ENCODE peak calls at places on chromosomes 13 and 19, in eight cellular contexts. B is NCI-H1092; D is stimulated activated CD4-positive, alpha-beta T cell treated with anti-CD3 and anti-CD28 coated beads, Interleukin-1b, Interleukin-23, amount 100 ng/mL, for 1 hour; H is A172; V is stimulated activated CD8-positive, alpha-beta memory T cell treated with anti-CD3 and anti-CD28 coated beads, Interleukin-12 subunit alpha, Interleukin-12 subunit beta, amount 100 ng/mL, for 4 hours; X is choroid plexus epithelial cell; O is activated T-cell treated with anti-CD3 and anti-CD28 coated beads for 4 hours; G is ecto neural progenitor cell. A is an unnamed sample.

GRCh38 chr19:18501832-18502231 is 20.0 kb downstream of the ELL start:
- DNase-seq in O (no peak), G (no peak), H (no peak), D (no peak), V (no peak), X (no peak), B (no peak), A (no peak)

GRCh38 chr19:33242911-33243310 is 17.3 kb upstream of the SLC7A10 start:
- DNase-seq in B (no peak), O (no peak), X (no peak), H (no peak), D (no peak), V (no peak), G (no peak), A (no peak)

GRCh38 chr19:38988632-38989031 is 13.1 kb upstream of the FBXO17 start:
- DNase-seq in O (no peak), X (no peak), D (no peak), V (no peak), H (no peak), B (no peak), G (no peak), A (no peak)

GRCh38 chr19:4669723-4670480 is at the start of gene MYDGF:
- DNase-seq in H (peak; percentile 74), X (peak; percentile 94), B (peak; percentile 87), G (peak; percentile 95), O (peak; percentile 88), V (peak; percentile 85), D (peak; percentile 90), A (peak; percentile 97)

GRCh38 chr13:38590796-38591507 is 95.9 kb upstream of the FREM2 start:
- DNase-seq in H (no peak), O (no peak), D (no peak), V (no peak), B (peak; percentile 90), G (no peak), X (no peak), A (no peak)

GRCh38 chr19:52716578-52716977 is 18.3 kb downstream of the ZNF611 start:
- DNase-seq in D (no peak), B (no peak), O (no peak), V (no peak), G (no peak), H (no peak), X (no peak), A (no peak)

GRCh38 chr19:31943305-31943704 is 402.1 kb upstream of the ZNF507 start:
- DNase-seq in H (no peak), V (no peak), G (peak; percentile 64), O (no peak), D (no peak), X (no peak), B (no peak), A (no peak)

GRCh38 chr19:52648336-52648990 is 10.3 kb upstream of the ZNF83 start:
- DNase-seq in V (no peak), H (peak; percentile 34), D (no peak), B (no peak), G (no peak), O (no peak), X (peak; percentile 70), A (peak; percentile 40)

GRCh38 chr19:2812414-2813234 is 7.0 kb upstream of the ZNF554 start:
- DNase-seq in D (no peak), O (no peak), G (no peak), B (no peak), V (no peak), H (no peak), X (no peak), A (no peak)